ENCODE peak calls at places on chromosomes 6 and 20, in five cellular contexts. V is foreskin fibroblast; M is RWPE1; X is activated T-helper 9 cell treated with anti-CD3 and anti-CD28 coated beads, Interleukin-2, amount 50 U/mL, for 16 hours; D is stimulated activated CD4-positive, alpha-beta T cell treated with anti-CD3 and anti-CD28 coated beads, TNF-alpha, amount 100 ng/mL, for 1 hour. B is an unnamed sample.

GRCh38 chr6:15736023-15736696 is 73.3 kb upstream of the DTNBP1 start:
- DNase-seq in X (no peak), V (no peak), M (no peak), D (no peak), B (no peak)

GRCh38 chr20:6870559-6870958 is 103.1 kb downstream of the BMP2 start:
- DNase-seq in M (no peak), D (no peak), V (no peak), X (no peak), B (no peak)

GRCh38 chr6:2659882-2660281 is 90.8 kb downstream of the MYLK4 start:
- DNase-seq in X (no peak), D (no peak), V (peak; percentile 6), M (peak; percentile 54), B (no peak)

GRCh38 chr6:152634773-152635172 is 2.4 kb downstream of the SYNE1 start:
- DNase-seq in D (no peak), X (no peak), V (no peak), M (no peak), B (peak; percentile 60)

GRCh38 chr6:97841763-97842162 is 558.7 kb upstream of the MMS22L start:
- DNase-seq in M (no peak), V (peak; percentile 81), X (no peak), D (no peak), B (no peak)

GRCh38 chr20:46964299-46965123 is 69.9 kb downstream of the EYA2 start:
- DNase-seq in V (no peak), X (no peak), M (no peak), D (no peak), B (no peak)

GRCh38 chr6:24228681-24229255 is 102.8 kb downstream of the NRSN1 start:
- DNase-seq in V (peak; percentile 67), D (no peak), X (no peak), M (peak; percentile 3), B (peak; percentile 58)

GRCh38 chr20:21739682-21740081 is 34.2 kb downstream of the PAX1 start:
- DNase-seq in X (no peak), V (no peak), D (no peak), M (no peak), B (no peak)

GRCh38 chr6:36526066-36526465 is 21.2 kb downstream of the STK38 start:
- DNase-seq in D (no peak), X (no peak), M (no peak), V (no peak), B (no peak)

GRCh38 chr6:36197739-36198221 is 1.2 kb downstream of the BRPF3 start:
- DNase-seq in V (no peak), M (no peak), X (no peak), D (no peak), B (no peak)

GRCh38 chr6:135644394-135644793 is 146.9 kb upstream of the AHI1 start:
- DNase-seq in M (no peak), D (no peak), V (no peak), X (no peak), B (no peak)

GRCh38 chr6:135951169-135951568 is 99.7 kb downstream of the PDE7B start:
- DNase-seq in V (no peak), M (no peak), D (no peak), X (no peak), B (no peak)

GRCh38 chr6:131060311-131060710 is 2.7 kb downstream of the EPB41L2 start:
- DNase-seq in X (no peak), D (no peak), V (no peak), M (no peak), B (no peak)

GRCh38 chr6:166498661-166499349 is 87.7 kb downstream of the RAMACL start:
- DNase-seq in X (no peak), D (no peak), V (no peak), M (no peak), B (no peak)

GRCh38 chr6:118495639-118496296 is 52.3 kb upstream of the PLN start:
- DNase-seq in M (peak; percentile 8), X (no peak), V (peak; percentile 27), D (no peak), B (no peak)

GRCh38 chr6:53441761-53442160 is 93.0 kb upstream of the ELOVL5 start:
- DNase-seq in V (no peak), X (no peak), M (no peak), D (no peak), B (no peak)

GRCh38 chr6:20424679-20425078 is 23.0 kb downstream of the E2F3 start:
- DNase-seq in M (no peak), D (no peak), X (no peak), V (no peak), B (no peak)

GRCh38 chr20:3670511-3670910 is 7.3 kb upstream of the GFRA4 start:
- DNase-seq in X (no peak), D (no peak), M (no peak), V (no peak), B (no peak)

GRCh38 chr6:158836625-158837311 is 17.6 kb upstream of the EZR start:
- DNase-seq in M (no peak), D (no peak), X (no peak), V (no peak), B (no peak)

GRCh38 chr20:60262967-60263603 is 304.9 kb downstream of the CDH26 start:
- DNase-seq in V (no peak), X (peak; percentile 27), D (peak; percentile 7), M (peak; percentile 82), B (peak; percentile 5)

GRCh38 chr6:11251553-11252358 is 19.3 kb upstream of the NEDD9 start:
- DNase-seq in D (no peak), M (peak; percentile 36), X (no peak), V (peak; percentile 87), B (no peak)

GRCh38 chr6:53794073-53794719 is 609 bp upstream of the LRRC1 start:
- DNase-seq in D (no peak), M (peak; percentile 77), V (peak; percentile 71), X (peak; percentile 28), B (peak; percentile 68)

B was measured in NK-92 treated with Interleukin-12 subunit alpha and Interleukin-12 subunit beta, amount 100 ng/mL, for 24 hours.